ENCODE peak calls at places on chromosomes 6 and 20, in seven cellular contexts. S, B, Q, P, N, R and M are unnamed samples.
A peak's percentile ranks its signal among the peaks of the same experiment; 100 is the strongest.

GRCh38 chr6:15453622-15454021 is 207.8 kb downstream of the JARID2 start:
- DNase-seq in S (no peak), B (no peak), Q (no peak), P (no peak), N (no peak), R (no peak), M (no peak)

GRCh38 chr20:33130553-33130952 is 37.4 kb upstream of the BPIFA2 start:
- DNase-seq in S (no peak), B (no peak), Q (no peak), P (peak; percentile 66), N (no peak), R (no peak), M (peak; percentile 83)

GRCh38 chr20:21323640-21324039 is 20.5 kb downstream of the XRN2 start:
- DNase-seq in S (no peak), B (peak; percentile 14), Q (no peak), P (no peak), N (no peak), R (peak; percentile 15), M (no peak)

GRCh38 chr6:30781362-30781696 is 37.0 kb upstream of the IER3 start:
- DNase-seq in S (no peak), B (no peak), Q (no peak), P (no peak), N (no peak), R (no peak), M (no peak)

GRCh38 chr6:124659427-124659826 is 302.8 kb upstream of the RNF217 start:
- DNase-seq in S (no peak), B (no peak), Q (no peak), P (no peak), N (no peak), R (no peak), M (no peak)

GRCh38 chr6:113707194-113707593 is 150.0 kb upstream of the MARCKS start:
- DNase-seq in S (no peak), B (no peak), Q (no peak), P (no peak), N (no peak), R (no peak), M (no peak)

GRCh38 chr6:74735304-74735703 is 470.5 kb downstream of the COL12A1 start:
- DNase-seq in S (no peak), B (no peak), Q (no peak), P (no peak), N (no peak), R (no peak), M (no peak)

GRCh38 chr6:163955131-163955530 is 540.6 kb downstream of the QKI start:
- DNase-seq in S (no peak), B (no peak), Q (no peak), P (no peak), N (no peak), R (no peak), M (no peak)

GRCh38 chr6:114339706-114340105 is 3.1 kb downstream of the HS3ST5 start:
- DNase-seq in S (no peak), B (no peak), Q (no peak), P (no peak), N (no peak), R (no peak), M (no peak)

GRCh38 chr6:13461805-13462204 is 25.6 kb downstream of the GFOD1 start:
- DNase-seq in S (no peak), B (no peak), Q (no peak), P (no peak), N (no peak), R (no peak), M (peak; percentile 70)

GRCh38 chr6:30112402-30113376 is at the start of gene TRIM31:
- DNase-seq in S (no peak), B (no peak), Q (no peak), P (no peak), N (no peak), R (no peak), M (no peak)

GRCh38 chr6:152771061-152771687 is 20.6 kb downstream of the VIP start:
- DNase-seq in S (no peak), B (no peak), Q (no peak), P (no peak), N (no peak), R (no peak), M (no peak)

GRCh38 chr20:4546342-4546741 is 175.4 kb upstream of the PRND start:
- DNase-seq in S (no peak), B (no peak), Q (no peak), P (no peak), N (peak; percentile 51), R (no peak), M (no peak)

GRCh38 chr20:47354710-47355488 is 1.6 kb downstream of the ZMYND8 start:
- DNase-seq in S (no peak), B (no peak), Q (no peak), P (no peak), N (no peak), R (no peak), M (no peak)

GRCh38 chr6:170135821-170136471 is 154.9 kb downstream of the DLL1 start:
- DNase-seq in S (no peak), B (no peak), Q (no peak), P (no peak), N (no peak), R (no peak), M (peak; percentile 72)

GRCh38 chr6:43990275-43990626 is 137.0 kb downstream of the MRPL14 start:
- DNase-seq in S (no peak), B (no peak), Q (no peak), P (no peak), N (no peak), R (no peak), M (no peak)

GRCh38 chr20:17845701-17846475 is 122.7 kb downstream of the SNX5 start:
- DNase-seq in S (no peak), B (no peak), Q (no peak), P (no peak), N (no peak), R (peak; percentile 68), M (peak; percentile 34)

GRCh38 chr6:75602164-75602896 is 650 bp downstream of the SENP6 start:
- DNase-seq in S (no peak), B (peak; percentile 26), Q (no peak), P (peak; percentile 47), N (peak; percentile 79), R (peak; percentile 33), M (peak; percentile 35)

GRCh38 chr6:138085839-138086222 is 21.4 kb downstream of the PERP start:
- DNase-seq in S (no peak), B (no peak), Q (no peak), P (no peak), N (no peak), R (no peak), M (no peak)

GRCh38 chr6:104421650-104422049 is 438.1 kb downstream of the HACE1 start:
- DNase-seq in S (no peak), B (no peak), Q (no peak), P (no peak), N (no peak), R (no peak), M (no peak)

GRCh38 chr20:48159156-48159971 is 374.1 kb upstream of the SULF2 start:
- DNase-seq in S (no peak), B (no peak), Q (no peak), P (no peak), N (no peak), R (no peak), M (no peak)

GRCh38 chr20:62215020-62215990 is 4.8 kb downstream of the HRH3 start:
- DNase-seq in S (no peak), B (no peak), Q (no peak), P (no peak), N (no peak), R (no peak), M (peak; percentile 75)

GRCh38 chr20:23881371-23881770 is 1.8 kb upstream of the CST5 start:
- DNase-seq in S (no peak), B (no peak), Q (no peak), P (no peak), N (no peak), R (no peak), M (no peak)

GRCh38 chr6:21615504-21615903 is 22.0 kb downstream of the SOX4 start:
- DNase-seq in S (no peak), B (no peak), Q (no peak), P (no peak), N (no peak), R (no peak), M (no peak)

GRCh38 chr6:137589067-137589848 is 95.1 kb upstream of the OLIG3 start:
- DNase-seq in S (peak; percentile 10), B (peak; percentile 68), Q (no peak), P (peak; percentile 52), N (peak; percentile 65), R (no peak), M (peak; percentile 23)

GRCh38 chr6:170189236-170189635 is 101.6 kb downstream of the DLL1 start:
- DNase-seq in S (no peak), B (no peak), Q (no peak), P (no peak), N (peak; percentile 24), R (no peak), M (peak; percentile 19)

GRCh38 chr6:27101824-27102223 is 145.7 kb upstream of the PRSS16 start:
- DNase-seq in S (no peak), B (no peak), Q (no peak), P (no peak), N (no peak), R (no peak), M (no peak)

GRCh38 chr20:60921021-60921622 is 330.9 kb upstream of the CDH4 start:
- DNase-seq in S (peak; percentile 5), B (peak; percentile 16), Q (no peak), P (no peak), N (no peak), R (no peak), M (no peak)

GRCh38 chr6:26215200-26216014 is 128.2 kb downstream of the HFE start:
- DNase-seq in S (no peak), B (no peak), Q (no peak), P (no peak), N (peak; percentile 60), R (no peak), M (no peak)

GRCh38 chr6:32968770-32969684 is 633 bp downstream of the BRD2 start:
- DNase-seq in S (peak; percentile 55), B (peak; percentile 90), Q (peak; percentile 55), P (peak; percentile 79), N (peak; percentile 87), R (peak; percentile 80), M (peak; percentile 95)
- TF ChIP-seq EP300 in S (no peak), B (peak; percentile 26), Q (peak; percentile 6), P (no peak), N (peak; percentile 66), R (no peak), M (no peak)

GRCh38 chr20:51335329-51335841 is 207.1 kb downstream of the NFATC2 start:
- DNase-seq in S (peak; percentile 40), B (no peak), Q (no peak), P (no peak), N (no peak), R (no peak), M (no peak)
- TF ChIP-seq EP300 in S (peak; percentile 74), B (no peak), Q (no peak), P (no peak), N (no peak), R (no peak), M (no peak)

DNA sequence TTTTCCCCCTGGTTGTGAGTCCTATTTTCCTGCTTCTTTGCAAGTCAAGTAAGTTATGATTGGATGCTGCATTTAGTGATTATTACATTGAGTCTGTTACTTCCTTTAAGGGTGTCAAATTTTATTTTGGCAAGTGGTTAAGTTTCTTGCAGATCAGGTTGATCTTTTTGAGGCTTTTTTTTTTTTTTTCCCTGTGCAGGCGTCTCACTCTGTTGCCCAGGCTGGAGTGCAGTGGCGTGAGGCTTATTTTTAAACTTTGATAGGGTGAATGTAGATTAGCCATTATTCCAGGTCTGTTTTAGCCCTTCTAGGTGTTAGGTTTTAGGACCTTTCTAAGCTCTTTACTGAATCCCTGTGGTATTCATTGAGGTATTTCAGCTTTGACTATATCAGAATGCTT is 113.1 kb downstream of the AFG1L start:
- DNase-seq in S (no peak), B (no peak), Q (no peak), P (no peak), N (no peak), R (no peak), M (no peak)
- TF ChIP-seq EP300 in S (no peak), B (no peak), Q (no peak), P (no peak), N (no peak), R (no peak), M (no peak)

GRCh38 chr6:155314773-155315515 is 660 bp upstream of the TFB1M start:
- DNase-seq in S (peak; percentile 25), B (peak; percentile 43), Q (peak; percentile 41), P (peak; percentile 64), N (no peak), R (peak; percentile 63), M (peak; percentile 80)
- TF ChIP-seq EP300 in S (no peak), B (no peak), Q (no peak), P (no peak), N (no peak), R (no peak), M (no peak)